ENCODE peak calls at places on chromosomes 6 and 20, in four cellular contexts. One of them, this sample, is unnamed.

GRCh38 chr6:53044071-53044470 is 21.1 kb upstream of the FBXO9 start:
- DNase-seq in K562: no peak
- DNase-seq in HepG2: no peak
- DNase-seq in GM12878: no peak
- DNase-seq in this sample: no peak

GRCh38 chr20:48731581-48731980 is 96.2 kb downstream of the PREX1 start:
- DNase-seq in K562: no peak
- DNase-seq in GM12878: no peak
- DNase-seq in HepG2: no peak
- DNase-seq in this sample: no peak

GRCh38 chr6:131216277-131216676 is 81.0 kb downstream of the AKAP7 start:
- DNase-seq in GM12878: no peak
- DNase-seq in HepG2: no peak
- DNase-seq in K562: no peak
- DNase-seq in this sample: no peak

GRCh38 chr6:4775591-4776492 is at the start of gene CDYL:
- DNase-seq in HepG2: peak; percentile 78
- DNase-seq in GM12878: no peak
- DNase-seq in K562: peak; percentile 93
- DNase-seq in this sample: peak; percentile 94

GRCh38 chr6:141050470-141050869 is 1082.3 kb upstream of the GJE1 start:
- DNase-seq in HepG2: no peak
- DNase-seq in K562: no peak
- DNase-seq in GM12878: no peak
- DNase-seq in this sample: no peak

GRCh38 chr6:33278810-33279209 is 1.9 kb downstream of the B3GALT4 start:
- DNase-seq in GM12878: no peak
- DNase-seq in HepG2: no peak
- DNase-seq in K562: no peak
- DNase-seq in this sample: no peak

GRCh38 chr20:43560974-43561373 is 2.1 kb downstream of the SGK2 start:
- DNase-seq in GM12878: no peak
- DNase-seq in HepG2: no peak
- DNase-seq in K562: no peak
- DNase-seq in this sample: no peak

GRCh38 chr6:6758915-6759654 is 170.6 kb downstream of the LY86 start:
- DNase-seq in GM12878: peak; percentile 13
- DNase-seq in K562: peak; percentile 84
- DNase-seq in HepG2: peak; percentile 40
- DNase-seq in this sample: peak; percentile 50

GRCh38 chr20:37270586-37271420 is 9.2 kb upstream of the GHRH start:
- DNase-seq in GM12878: peak; percentile 79
- DNase-seq in HepG2: peak; percentile 75
- DNase-seq in K562: peak; percentile 55
- DNase-seq in this sample: no peak

GRCh38 chr6:5044866-5045265 is 40.3 kb upstream of the PPP1R3G start:
- DNase-seq in HepG2: no peak
- DNase-seq in K562: no peak
- DNase-seq in GM12878: no peak
- DNase-seq in this sample: no peak

GRCh38 chr6:5552243-5552642 is 290.9 kb downstream of the FARS2 start:
- DNase-seq in K562: no peak
- DNase-seq in GM12878: no peak
- DNase-seq in HepG2: no peak
- DNase-seq in this sample: no peak

GRCh38 chr6:16331328-16332174 is 93.2 kb downstream of the GMPR start:
- DNase-seq in K562: peak; percentile 86
- DNase-seq in GM12878: no peak
- DNase-seq in HepG2: peak; percentile 71
- DNase-seq in this sample: peak; percentile 78

GRCh38 chr6:24126586-24127192 is 674 bp downstream of the NRSN1 start:
- DNase-seq in HepG2: peak; percentile 85
- DNase-seq in K562: peak; percentile 51
- DNase-seq in GM12878: no peak
- DNase-seq in this sample: peak; percentile 48

GRCh38 chr20:7856756-7857155 is 83.5 kb downstream of the HAO1 start:
- DNase-seq in GM12878: no peak
- DNase-seq in K562: no peak
- DNase-seq in HepG2: no peak
- DNase-seq in this sample: no peak

GRCh38 chr20:6164421-6165341 is 41.9 kb upstream of the FERMT1 start:
- DNase-seq in HepG2: no peak
- DNase-seq in K562: no peak
- DNase-seq in GM12878: no peak
- DNase-seq in this sample: no peak

DNA sequence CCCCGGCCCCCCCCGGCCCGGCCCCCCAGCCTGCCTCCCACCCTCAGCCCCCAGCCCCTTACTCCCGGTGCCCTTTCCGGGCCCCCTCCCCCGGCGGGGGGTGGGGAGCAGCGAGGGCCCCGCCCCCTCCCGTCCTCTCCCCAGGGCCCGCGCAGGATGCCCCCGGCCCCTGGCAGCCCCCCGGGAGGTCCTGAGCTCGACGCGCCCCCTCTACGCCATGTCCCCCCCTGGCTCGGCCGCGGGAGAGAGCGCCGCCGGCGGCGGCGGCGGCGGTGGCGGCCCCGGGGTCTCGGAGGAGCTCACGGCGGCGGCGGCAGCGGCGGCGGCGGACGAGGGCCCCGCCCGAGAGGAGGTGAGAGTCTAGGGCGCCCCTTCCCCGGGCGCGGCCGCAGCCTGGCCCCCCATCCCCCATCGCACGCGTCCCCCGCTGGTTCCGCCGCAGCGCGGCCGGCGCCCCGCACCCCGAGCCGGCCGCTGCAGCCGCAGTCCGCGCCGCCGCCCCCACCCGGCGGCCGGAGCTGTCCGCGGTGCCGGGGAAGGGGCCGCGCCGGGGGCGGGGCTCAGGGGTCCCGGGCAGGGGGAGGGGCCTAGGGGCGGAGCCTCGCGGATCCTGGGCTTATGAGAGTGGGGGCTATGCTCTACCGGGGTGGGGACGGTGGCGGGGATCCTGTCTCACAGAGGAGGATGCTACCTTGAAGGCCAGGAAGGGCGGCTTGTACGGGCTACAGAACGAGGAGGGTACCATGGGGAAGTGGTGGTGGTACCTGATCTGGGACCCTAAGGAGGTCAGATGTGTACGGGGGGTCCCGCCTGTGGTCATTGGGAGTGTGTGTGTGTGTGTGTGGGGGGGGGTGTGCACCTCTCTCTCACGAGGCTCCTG is 516 bp downstream of the TMEM151B start:
- DNase-seq in K562: no peak
- DNase-seq in GM12878: no peak
- DNase-seq in HepG2: no peak
- DNase-seq in this sample: peak; percentile 39
- TF ChIP-seq TARDBP in K562: no peak
- TF ChIP-seq TARDBP in GM12878: no peak
- TF ChIP-seq TARDBP in HepG2: no peak
- TF ChIP-seq TARDBP in this sample: no peak

GRCh38 chr6:132937466-132937906 is 123.1 kb downstream of the RPS12 start:
- DNase-seq in HepG2: peak; percentile 62
- DNase-seq in K562: peak; percentile 54
- DNase-seq in GM12878: no peak
- DNase-seq in this sample: peak; percentile 68
- TF ChIP-seq SP1 in HepG2: no peak
- TF ChIP-seq SP1 in K562: no peak
- TF ChIP-seq SP1 in GM12878: no peak
- TF ChIP-seq SP1 in this sample: no peak

DNA sequence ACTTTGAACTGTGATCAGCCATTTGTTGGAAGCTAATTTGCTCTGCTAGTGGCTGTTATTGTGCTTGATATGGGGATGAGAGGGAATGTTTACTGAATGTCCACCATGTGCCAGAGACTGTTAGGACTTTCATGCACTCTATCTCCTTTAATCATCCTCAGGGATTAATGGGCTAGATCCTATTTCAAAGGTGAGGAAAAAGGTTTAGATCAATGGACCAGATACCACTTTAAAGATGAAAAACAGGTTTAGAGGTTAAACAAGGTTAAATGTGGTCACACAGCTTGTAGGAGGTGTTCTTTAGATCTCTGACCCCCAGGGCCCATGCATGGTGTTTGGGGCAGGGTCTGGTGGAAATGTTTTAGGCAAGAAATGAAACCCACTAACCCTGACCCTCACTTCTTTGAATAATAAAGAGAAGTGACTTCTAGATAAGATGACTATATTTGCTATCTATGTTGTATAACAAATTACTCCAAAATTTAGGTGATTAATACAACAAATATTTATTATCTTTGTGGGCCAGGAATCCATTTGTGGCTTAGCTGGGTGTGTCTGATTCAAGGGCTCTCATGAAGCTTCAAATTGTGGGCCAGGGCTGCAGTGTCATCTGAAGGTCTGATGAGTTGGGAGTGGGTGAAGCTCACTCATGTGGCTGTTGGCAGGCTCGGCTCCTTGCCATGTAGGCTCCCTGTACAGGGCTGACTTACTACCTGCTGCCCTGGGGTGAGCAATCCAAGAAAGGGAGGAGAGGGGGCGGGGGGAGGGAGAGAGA is 127.8 kb upstream of the FOXA2 start:
- DNase-seq in GM12878: no peak
- DNase-seq in K562: no peak
- DNase-seq in HepG2: no peak
- DNase-seq in this sample: no peak
- TF ChIP-seq BHLHE40 in GM12878: no peak
- TF ChIP-seq BHLHE40 in K562: no peak
- TF ChIP-seq BHLHE40 in HepG2: no peak
- TF ChIP-seq BHLHE40 in this sample: no peak

DNA sequence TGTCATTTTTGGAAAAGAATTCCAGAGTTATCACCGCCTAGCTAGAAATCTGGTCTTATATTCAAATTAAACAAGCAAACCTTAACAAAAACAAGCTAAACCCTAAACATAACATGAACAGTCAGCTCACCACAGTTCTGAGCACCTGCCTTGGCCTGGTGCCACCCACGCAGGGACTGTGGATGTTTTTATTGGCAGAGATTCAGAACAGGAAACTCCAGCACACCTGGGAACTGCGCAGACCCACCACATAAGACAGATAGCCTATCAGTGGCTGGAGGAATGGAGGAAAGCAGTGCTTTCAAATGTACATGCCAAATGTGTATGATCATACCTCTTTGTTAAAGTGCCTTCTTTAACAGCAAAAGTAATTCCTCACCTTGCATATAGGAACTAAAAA is 8.9 kb downstream of the SLC16A10 start:
- DNase-seq in K562: no peak
- DNase-seq in HepG2: no peak
- DNase-seq in GM12878: no peak
- DNase-seq in this sample: no peak
- TF ChIP-seq TARDBP in K562: no peak
- TF ChIP-seq TARDBP in HepG2: no peak
- TF ChIP-seq TARDBP in GM12878: no peak
- TF ChIP-seq TARDBP in this sample: no peak

GRCh38 chr6:55898342-55898741 is 23.0 kb upstream of the BMP5 start:
- DNase-seq in K562: no peak
- DNase-seq in HepG2: no peak
- DNase-seq in GM12878: no peak
- DNase-seq in this sample: no peak
- TF ChIP-seq SP1 in K562: no peak
- TF ChIP-seq SP1 in HepG2: no peak
- TF ChIP-seq SP1 in GM12878: no peak
- TF ChIP-seq SP1 in this sample: no peak

DNA sequence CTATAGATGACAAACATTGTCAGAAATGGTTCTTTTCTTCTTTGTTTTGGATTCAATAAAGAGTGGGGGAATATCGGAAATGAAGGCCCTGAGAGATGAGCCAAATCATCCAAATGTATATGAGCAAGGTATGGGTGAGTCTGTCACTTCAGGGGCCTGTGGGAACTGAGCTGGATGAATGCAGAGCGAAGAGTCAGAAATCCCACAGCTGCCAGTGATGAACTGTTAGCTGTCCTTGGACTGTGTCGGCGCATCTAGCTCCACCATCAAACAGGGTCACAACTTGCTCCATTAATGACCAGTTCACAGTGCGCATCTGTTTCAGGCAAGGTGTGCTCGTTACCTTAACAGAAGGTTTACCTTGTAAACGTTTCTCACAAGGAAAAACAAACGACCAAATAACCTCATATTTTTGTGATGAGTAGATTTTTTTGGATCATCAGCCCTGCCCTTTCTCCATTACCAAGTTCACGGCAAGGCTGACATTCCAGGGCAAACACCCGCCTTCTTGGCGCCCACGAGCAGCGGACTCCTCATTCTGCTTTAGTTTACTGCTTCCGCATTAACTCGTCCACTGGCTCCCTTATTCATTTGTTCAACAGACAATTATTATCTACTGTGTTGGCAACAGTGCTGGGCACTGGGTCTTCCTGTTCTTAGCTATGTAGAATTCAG is 15.0 kb upstream of the CCN6 start:
- DNase-seq in HepG2: no peak
- DNase-seq in GM12878: no peak
- DNase-seq in K562: no peak
- DNase-seq in this sample: no peak
- TF ChIP-seq BHLHE40 in HepG2: no peak
- TF ChIP-seq BHLHE40 in GM12878: no peak
- TF ChIP-seq BHLHE40 in K562: no peak
- TF ChIP-seq BHLHE40 in this sample: no peak

DNA sequence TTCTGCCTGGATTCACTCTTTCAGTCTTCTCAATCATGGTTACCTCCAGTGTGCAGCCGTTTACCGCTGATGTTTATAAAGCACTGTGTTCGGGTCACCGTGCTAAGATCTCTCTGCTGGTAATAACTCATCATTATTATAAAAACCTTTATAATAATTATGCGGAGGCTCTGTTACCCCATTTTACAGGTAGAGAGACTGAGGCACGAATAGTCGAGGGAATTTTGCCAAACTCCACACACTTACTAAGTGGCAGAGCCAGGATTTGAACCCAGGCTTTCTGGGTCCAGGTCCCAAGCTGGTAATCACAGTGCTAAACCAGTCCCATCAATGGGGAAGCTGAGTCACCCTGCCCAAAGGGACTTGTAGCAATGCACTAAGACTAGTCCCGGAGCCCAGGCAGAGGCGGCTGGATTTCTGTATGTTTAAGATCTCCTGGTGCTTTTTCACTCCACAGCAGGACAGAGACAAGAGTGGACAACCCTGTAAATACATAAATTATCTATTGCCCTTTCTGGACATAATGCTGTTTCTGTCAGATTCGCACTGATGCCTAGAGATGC is 48.1 kb downstream of the SYNJ2 start:
- DNase-seq in K562: no peak
- DNase-seq in GM12878: no peak
- DNase-seq in HepG2: no peak
- DNase-seq in this sample: no peak
- TF ChIP-seq TARDBP in K562: no peak
- TF ChIP-seq TARDBP in GM12878: no peak
- TF ChIP-seq TARDBP in HepG2: no peak
- TF ChIP-seq TARDBP in this sample: no peak

DNA sequence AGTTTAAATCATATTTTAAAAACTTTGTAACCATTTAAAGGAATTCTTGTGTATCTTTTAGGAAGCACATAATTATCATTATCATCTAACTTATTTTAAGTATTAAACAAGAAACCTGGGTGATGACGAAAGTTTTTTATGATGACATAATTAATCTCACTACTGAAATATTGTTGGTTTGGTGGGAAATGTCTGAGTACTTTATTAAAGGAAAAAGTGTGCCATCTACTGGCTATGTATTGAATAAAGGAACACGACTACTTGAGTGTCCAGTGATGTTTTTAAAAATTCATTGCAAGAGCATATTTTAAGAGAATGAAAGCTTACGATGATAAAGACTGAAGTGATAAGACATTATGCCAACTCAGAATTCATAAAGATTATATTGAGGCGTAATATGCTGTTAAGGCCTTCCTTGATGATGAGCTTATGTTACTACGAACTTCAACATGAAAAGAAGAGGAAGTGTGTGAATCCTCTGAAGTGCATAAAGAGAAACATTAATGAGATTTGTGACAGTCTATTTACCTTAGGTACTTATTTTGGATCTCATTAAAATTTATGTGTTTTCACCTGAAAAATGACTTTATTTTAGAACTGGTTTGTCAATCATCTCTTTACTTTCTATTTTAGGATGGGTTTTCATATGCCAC is 12.0 kb upstream of the TRMT11 start:
- DNase-seq in HepG2: peak; percentile 56
- DNase-seq in K562: peak; percentile 64
- DNase-seq in GM12878: no peak
- DNase-seq in this sample: peak; percentile 35
- TF ChIP-seq SP1 in HepG2: no peak
- TF ChIP-seq SP1 in K562: no peak
- TF ChIP-seq SP1 in GM12878: no peak
- TF ChIP-seq SP1 in this sample: no peak

This sample was measured in HEK293T.